ENCODE peak calls at places on chromosomes 5 and 9, in six cellular contexts. D is stomach, R is HCT116, Y is endothelial cell of umbilical vein, G is Panc1, P is GM23338. S is an unnamed sample.

GRCh38 chr5:87069974-87070608 is 197.6 kb upstream of the RASA1 start:
- DNase-seq in G (peak; percentile 30), P (peak; percentile 38), D (no peak), Y (peak; percentile 72), R (peak; percentile 21), S (peak; percentile 49)

GRCh38 chr5:38726279-38726678 is 119.5 kb upstream of the OSMR start:
- DNase-seq in Y (no peak), G (no peak), D (no peak), P (no peak), R (no peak), S (no peak)

GRCh38 chr9:111917980-111918379 is 21.4 kb downstream of the UGCG start:
- DNase-seq in G (no peak), P (no peak), D (no peak), Y (no peak), R (no peak), S (no peak)

GRCh38 chr5:76386360-76386759 is 16.7 kb upstream of the IQGAP2 start:
- DNase-seq in P (no peak), G (no peak), R (no peak), Y (no peak), D (peak; percentile 98), S (peak; percentile 88)

GRCh38 chr9:1490341-1491115 is 440.4 kb downstream of the DMRT2 start:
- DNase-seq in Y (no peak), R (no peak), G (no peak), P (no peak), D (no peak), S (no peak)

GRCh38 chr5:134122530-134122929 is 8.0 kb downstream of the TCF7 start:
- DNase-seq in Y (no peak), D (peak; percentile 31), G (no peak), R (no peak), P (no peak), S (peak; percentile 57)

GRCh38 chr5:180950291-180950949 is 38.2 kb upstream of the BTNL3 start:
- DNase-seq in D (no peak), Y (no peak), P (no peak), R (no peak), G (no peak), S (no peak)

GRCh38 chr5:68762201-68762600 is 331.6 kb upstream of the SLC30A5 start:
- DNase-seq in R (no peak), Y (no peak), P (no peak), D (no peak), G (no peak), S (no peak)

GRCh38 chr9:92610470-92611420 is 59.2 kb downstream of the IPPK start:
- DNase-seq in P (no peak), D (no peak), R (no peak), G (no peak), Y (no peak), S (no peak)

GRCh38 chr5:78731884-78732283 is 83.3 kb upstream of the LHFPL2 start:
- DNase-seq in R (no peak), Y (no peak), G (no peak), D (no peak), P (no peak), S (no peak)

GRCh38 chr9:36914212-36914577 is 119.9 kb downstream of the PAX5 start:
- DNase-seq in D (no peak), R (no peak), G (no peak), Y (no peak), P (no peak), S (no peak)

GRCh38 chr5:132905938-132906337 is 32.5 kb downstream of the LEAP2 start:
- DNase-seq in D (no peak), G (no peak), Y (peak; percentile 78), P (peak; percentile 32), R (no peak), S (no peak)

GRCh38 chr9:137423810-137424291 is 658 bp downstream of the NOXA1 start:
- DNase-seq in Y (no peak), G (no peak), D (peak; percentile 71), R (no peak), P (peak; percentile 34), S (peak; percentile 81)

GRCh38 chr9:33464045-33464636 is 9.6 kb downstream of the NOL6 start:
- DNase-seq in G (no peak), P (no peak), R (no peak), D (no peak), Y (no peak), S (no peak)

GRCh38 chr9:12849486-12850010 is 74.7 kb downstream of the LURAP1L start:
- DNase-seq in G (no peak), D (no peak), P (no peak), Y (no peak), R (no peak), S (no peak)

GRCh38 chr5:95621839-95622629 is 2.1 kb downstream of the GPR150 start:
- DNase-seq in Y (no peak), D (no peak), P (no peak), G (no peak), R (no peak), S (peak; percentile 20)

GRCh38 chr5:95620870-95621838 is 1.3 kb downstream of the GPR150 start:
- DNase-seq in R (no peak), G (no peak), P (peak; percentile 65), Y (peak; percentile 44), D (peak; percentile 49), S (peak; percentile 32)

GRCh38 chr5:95619518-95620029 is 313 bp upstream of the GPR150 start:
- DNase-seq in R (no peak), P (no peak), D (no peak), Y (no peak), G (no peak), S (no peak)

GRCh38 chr5:95619096-95619495 is 791 bp upstream of the GPR150 start:
- DNase-seq in R (no peak), Y (peak; percentile 45), D (no peak), P (no peak), G (no peak), S (no peak)

DNA sequence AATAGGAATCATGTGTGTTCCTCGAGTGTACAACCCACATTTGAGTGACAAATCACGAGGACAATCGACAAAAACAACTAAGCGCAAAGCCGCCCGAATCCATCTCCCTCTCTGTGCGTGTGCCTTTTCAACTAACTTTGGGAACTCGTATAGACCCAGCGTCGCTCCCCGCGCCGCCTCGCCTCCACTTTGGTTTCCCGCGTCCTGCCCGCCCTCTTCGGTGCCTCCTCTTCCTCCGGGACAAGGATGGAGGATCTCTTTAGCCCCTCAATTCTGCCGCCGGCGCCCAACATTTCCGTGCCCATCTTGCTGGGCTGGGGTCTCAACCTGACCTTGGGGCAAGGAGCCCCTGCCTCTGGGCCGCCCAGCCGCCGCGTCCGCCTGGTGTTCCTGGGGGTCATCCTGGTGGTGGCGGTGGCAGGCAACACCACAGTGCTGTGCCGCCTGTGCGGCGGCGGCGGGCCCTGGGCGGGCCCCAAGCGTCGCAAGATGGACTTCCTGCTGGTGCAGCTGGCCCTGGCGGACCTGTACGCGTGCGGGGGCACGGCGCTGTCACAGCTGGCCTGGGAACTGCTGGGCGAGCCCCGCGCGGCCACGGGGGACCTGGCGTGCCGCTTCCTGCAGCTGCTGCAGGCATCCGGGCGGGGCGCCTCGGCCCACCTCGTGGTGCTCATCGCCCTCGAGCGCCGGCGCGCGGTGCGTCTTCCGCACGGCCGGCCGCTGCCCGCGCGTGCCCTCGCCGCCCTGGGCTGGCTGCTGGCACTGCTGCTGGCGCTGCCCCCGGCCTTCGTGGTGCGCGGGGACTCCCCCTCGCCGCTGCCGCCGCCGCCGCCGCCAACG is at the start of gene GPR150:
- DNase-seq in D (peak; percentile 65), P (peak; percentile 66), Y (peak; percentile 39), R (no peak), G (no peak), S (peak; percentile 71)
- TF ChIP-seq POLR2AphosphoS5 in D (no peak), P (no peak), Y (no peak), R (no peak), G (no peak), S (no peak)

DNA sequence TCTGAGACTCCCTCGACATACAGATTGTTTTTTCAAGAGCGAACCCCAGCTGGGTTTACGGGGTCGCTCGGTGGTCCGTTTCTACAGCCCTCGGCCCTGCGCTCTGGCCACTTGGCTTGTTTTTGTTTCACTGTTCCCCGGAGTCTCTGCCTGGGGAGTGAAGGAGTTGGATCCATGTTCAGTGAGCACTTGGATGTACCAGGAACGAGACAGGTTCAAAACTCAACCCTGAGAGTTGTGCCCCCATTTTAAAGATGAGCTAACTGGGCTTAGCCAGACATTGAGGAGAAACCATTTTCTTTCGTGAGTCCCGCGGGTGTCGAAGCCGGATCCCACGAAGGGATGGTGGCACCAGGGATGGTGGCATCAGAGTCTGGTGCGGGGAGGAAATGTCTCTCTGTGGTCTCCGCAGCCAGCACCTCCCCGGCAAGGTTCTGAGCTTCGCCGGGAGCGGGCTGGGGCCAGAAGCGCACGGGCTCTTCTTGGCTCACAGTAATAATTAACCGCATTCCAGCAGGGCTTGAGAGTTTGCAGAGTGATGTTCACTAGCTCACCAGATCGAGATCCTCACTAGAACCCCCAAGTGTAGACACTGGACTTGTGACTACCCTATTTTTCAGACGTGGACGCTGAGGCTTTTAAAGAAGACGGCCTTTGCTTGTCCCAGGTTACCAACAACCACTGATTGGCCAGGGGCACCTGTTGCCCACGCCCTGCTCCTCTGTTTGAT is 1.0 kb downstream of the MSX2 start:
- DNase-seq in P (no peak), Y (no peak), R (no peak), D (no peak), G (no peak), S (no peak)
- H3K4me3 ChIP-seq in P (peak overlapping the region; percentile 81), Y (no peak overlapping the region), R (peak overlapping the region; percentile 77), D (peak overlapping the region; percentile 53), G (peak overlapping the region; percentile 90), S (peak overlapping the region; percentile 51)

GRCh38 chr5:2206244-2207108 is 323.8 kb upstream of the IRX4 start:
- DNase-seq in R (no peak), G (no peak), Y (no peak), D (no peak), P (no peak), S (no peak)

GRCh38 chr5:2207966-2208544 is 325.3 kb upstream of the IRX4 start:
- DNase-seq in P (peak; percentile 74), D (no peak), Y (no peak), G (no peak), R (no peak), S (no peak)

GRCh38 chr5:2207416-2207950 is 324.8 kb upstream of the IRX4 start:
- DNase-seq in D (no peak), Y (no peak), P (no peak), G (no peak), R (no peak), S (no peak)

GRCh38 chr5:2205596-2205995 is 322.9 kb upstream of the IRX4 start:
- DNase-seq in R (no peak), D (no peak), Y (no peak), G (no peak), P (no peak), S (no peak)

GRCh38 chr5:2207109-2207399 is 324.3 kb upstream of the IRX4 start:
- DNase-seq in G (no peak), Y (no peak), D (no peak), R (no peak), P (no peak), S (no peak)
- H3K4me1 ChIP-seq in G (no peaks in the 10 kb centered on the region), Y (no peaks in the 10 kb centered on the region), D (no peaks in the 10 kb centered on the region), R (no peaks in the 10 kb centered on the region), P (no peaks in the 10 kb centered on the region), S (no peaks in the 10 kb centered on the region)

GRCh38 chr5:24712047-24712446 is 67.3 kb upstream of the CDH10 start:
- DNase-seq in Y (no peak), G (no peak), D (no peak), R (no peak), P (no peak), S (no peak)

GRCh38 chr5:24714757-24715156 is 70.0 kb upstream of the CDH10 start:
- DNase-seq in G (no peak), P (peak; percentile 1), D (no peak), R (no peak), Y (no peak), S (no peak)

DNA sequence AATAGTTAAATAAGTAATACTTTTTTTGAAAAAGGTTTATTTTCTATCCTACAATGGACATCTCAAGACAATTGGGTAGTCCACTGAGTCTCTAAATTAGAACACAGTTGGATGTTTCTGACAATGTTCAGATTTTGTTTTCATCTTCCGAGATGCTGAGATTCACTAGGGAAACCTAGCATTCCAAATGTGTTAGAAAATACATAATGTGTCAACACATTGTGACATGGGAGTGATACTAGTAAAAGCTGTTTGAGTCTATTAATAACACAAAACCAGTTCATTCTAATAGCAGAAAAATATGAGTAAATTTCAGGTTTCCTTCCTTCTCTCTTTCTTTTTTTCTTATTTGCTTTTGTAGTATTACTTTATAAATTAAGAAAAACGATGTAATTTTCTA is 68.2 kb upstream of the CDH10 start:
- DNase-seq in R (no peak), G (no peak), Y (no peak), D (no peak), P (no peak), S (no peak)
- TF ChIP-seq POLR2AphosphoS5 in R (no peak), G (no peak), Y (no peak), D (no peak), P (no peak), S (no peak)

S was measured in transverse colon.